ENCODE peak calls at places on chromosomes 11 and 22, in four cellular contexts. H is NCI-H510A treated with DMSO at 0.1 percent for 48 hours, P is HT1080, K is heart right ventricle. T is an unnamed sample.

GRCh38 chr11:79727221-79727620 is 286.4 kb upstream of the TENM4 start:
- DNase-seq in H (no peak), P (no peak), K (no peak), T (no peak)

GRCh38 chr11:107915229-107915628 is 13.0 kb upstream of the RAB39A start:
- DNase-seq in H (no peak), K (no peak), P (no peak), T (no peak)

GRCh38 chr11:134272381-134273316 is 3.5 kb upstream of the GLB1L3 start:
- DNase-seq in P (no peak), H (no peak), K (no peak), T (no peak)

GRCh38 chr22:24096401-24097115 is 84.7 kb upstream of the SUSD2 start:
- DNase-seq in K (no peak), P (no peak), H (no peak), T (no peak)

GRCh38 chr11:119376197-119376847 is 5.2 kb downstream of the USP2 start:
- DNase-seq in K (peak; percentile 60), P (no peak), H (peak; percentile 79), T (no peak)

GRCh38 chr11:794766-795637 is 3.1 kb downstream of the SLC25A22 start:
- DNase-seq in H (no peak), K (peak; percentile 17), P (no peak), T (no peak)

GRCh38 chr11:83493918-83494317 is 207.8 kb upstream of the CCDC90B start:
- DNase-seq in P (no peak), K (no peak), H (peak; percentile 56), T (no peak)

GRCh38 chr11:124170801-124171586 is 12.2 kb upstream of the OR10D3 start:
- DNase-seq in K (no peak), P (no peak), H (peak; percentile 66), T (no peak)

GRCh38 chr11:68661697-68662603 is 22.4 kb upstream of the GAL start:
- DNase-seq in K (no peak), H (no peak), P (no peak), T (no peak)

GRCh38 chr11:14065692-14066091 is 103.2 kb downstream of the SPON1 start:
- DNase-seq in K (no peak), P (no peak), H (no peak), T (no peak)

GRCh38 chr11:126336065-126336464 is 19.4 kb upstream of the ST3GAL4 start:
- DNase-seq in P (no peak), H (no peak), K (no peak), T (no peak)

GRCh38 chr11:15629690-15630321 is 515.1 kb downstream of the INSC start:
- DNase-seq in H (no peak), P (no peak), K (no peak), T (peak; percentile 34)

GRCh38 chr11:36711104-36711825 is 113.2 kb upstream of the RAG2 start:
- DNase-seq in K (no peak), P (no peak), H (no peak), T (peak; percentile 4)

GRCh38 chr11:65013692-65014145 is 241 bp upstream of the ARL2 start:
- DNase-seq in H (no peak), K (peak; percentile 94), P (peak; percentile 93), T (peak; percentile 94)

GRCh38 chr11:104011031-104011430 is 25.4 kb upstream of the DDI1 start:
- DNase-seq in H (no peak), P (no peak), K (no peak), T (no peak)

GRCh38 chr22:39705386-39705785 is 134.8 kb downstream of the CACNA1I start:
- DNase-seq in K (no peak), P (no peak), H (no peak), T (no peak)

GRCh38 chr11:119041821-119042514 is 11.3 kb upstream of the SLC37A4 start:
- DNase-seq in H (no peak), K (no peak), P (peak; percentile 18), T (peak; percentile 23)

GRCh38 chr22:45424241-45424731 is 10.8 kb downstream of the RIBC2 start:
- DNase-seq in P (no peak), H (no peak), K (no peak), T (no peak)

GRCh38 chr22:39832627-39833074 is 60.9 kb downstream of the ENTHD1 start:
- DNase-seq in K (no peak), H (no peak), P (no peak), T (no peak)

GRCh38 chr11:68450711-68451110 is 9.8 kb upstream of the PPP6R3 start:
- DNase-seq in P (no peak), K (peak; percentile 0), H (no peak), T (no peak)

GRCh38 chr11:2666828-2667570 is 32.8 kb downstream of the KCNQ1OT1 start:
- DNase-seq in K (no peak), P (no peak), H (no peak), T (no peak)

GRCh38 chr22:49308300-49308699 is 519.4 kb downstream of the BRD1 start:
- DNase-seq in P (no peak), H (no peak), K (no peak), T (no peak)

GRCh38 chr11:83069441-83070043 is 2.2 kb downstream of the RAB30 start:
- DNase-seq in K (no peak), P (peak; percentile 15), H (no peak), T (no peak)

GRCh38 chr11:11044137-11044855 is 186.4 kb upstream of the ZBED5 start:
- DNase-seq in H (no peak), K (no peak), P (no peak), T (no peak)

GRCh38 chr22:35335468-35335867 is 35.8 kb downstream of the TOM1 start:
- DNase-seq in P (no peak), K (no peak), H (no peak), T (no peak)

GRCh38 chr11:35321532-35322320 is 97.6 kb downstream of the SLC1A2 start:
- DNase-seq in P (no peak), K (no peak), H (no peak), T (no peak)

GRCh38 chr22:49966041-49966715 is 5.6 kb downstream of the PIM3 start:
- DNase-seq in K (peak; percentile 9), P (no peak), H (no peak), T (peak; percentile 3)

GRCh38 chr11:123202155-123202714 is 7.2 kb upstream of the CLMP start:
- DNase-seq in H (no peak), K (no peak), P (no peak), T (no peak)

GRCh38 chr11:76217653-76218160 is 11.4 kb upstream of the WNT11 start:
- DNase-seq in P (no peak), K (no peak), H (peak; percentile 94), T (no peak)